ENCODE peak calls at places on chromosomes 16 and 17, in seven cellular contexts. One of them, this sample, is unnamed.

GRCh38 chr16:54748611-54749190 is 182.0 kb upstream of the IRX5 start:
- DNase-seq in K562: no peak
- DNase-seq in H1: no peak
- DNase-seq in SK-N-SH: no peak
- DNase-seq in GM12878: no peak
- DNase-seq in HepG2: no peak
- DNase-seq in HCT116: no peak
- DNase-seq in this sample: peak

GRCh38 chr16:85303354-85303883 is 191.1 kb upstream of the CIBAR2 start:
- DNase-seq in K562: peak
- DNase-seq in H1: peak
- DNase-seq in SK-N-SH: peak
- DNase-seq in GM12878: no peak
- DNase-seq in HepG2: peak
- DNase-seq in HCT116: peak
- DNase-seq in this sample: no peak

GRCh38 chr16:72554935-72555334 is 383.0 kb upstream of the PMFBP1 start:
- DNase-seq in K562: no peak
- DNase-seq in H1: no peak
- DNase-seq in SK-N-SH: no peak
- DNase-seq in GM12878: no peak
- DNase-seq in HepG2: no peak
- DNase-seq in HCT116: peak
- DNase-seq in this sample: no peak

GRCh38 chr17:43609613-43610385 is 51.9 kb downstream of the MEOX1 start:
- DNase-seq in K562: no peak
- DNase-seq in H1: no peak
- DNase-seq in SK-N-SH: no peak
- DNase-seq in GM12878: no peak
- DNase-seq in HepG2: no peak
- DNase-seq in HCT116: no peak
- DNase-seq in this sample: no peak

GRCh38 chr16:75267631-75268264 is 16.3 kb upstream of the BCAR1 start:
- DNase-seq in K562: no peak
- DNase-seq in H1: no peak
- DNase-seq in SK-N-SH: peak
- DNase-seq in GM12878: no peak
- DNase-seq in HepG2: peak
- DNase-seq in HCT116: peak
- DNase-seq in this sample: peak

GRCh38 chr17:82065193-82065637 is 389 bp downstream of the DUS1L start:
- DNase-seq in K562: no peak
- DNase-seq in H1: no peak
- DNase-seq in SK-N-SH: no peak
- DNase-seq in GM12878: no peak
- DNase-seq in HepG2: no peak
- DNase-seq in HCT116: no peak
- DNase-seq in this sample: peak

GRCh38 chr16:88023366-88023765 is 72.1 kb downstream of the BANP start:
- DNase-seq in K562: no peak
- DNase-seq in H1: no peak
- DNase-seq in SK-N-SH: no peak
- DNase-seq in GM12878: no peak
- DNase-seq in HepG2: no peak
- DNase-seq in HCT116: no peak
- DNase-seq in this sample: no peak

GRCh38 chr16:51132484-51132883 is 18.6 kb downstream of the SALL1 start:
- DNase-seq in K562: no peak
- DNase-seq in H1: no peak
- DNase-seq in SK-N-SH: no peak
- DNase-seq in GM12878: no peak
- DNase-seq in HepG2: peak
- DNase-seq in HCT116: no peak
- DNase-seq in this sample: no peak

GRCh38 chr16:12096828-12097522 is 120.4 kb downstream of the SNX29 start:
- DNase-seq in K562: no peak
- DNase-seq in H1: no peak
- DNase-seq in SK-N-SH: no peak
- DNase-seq in GM12878: no peak
- DNase-seq in HepG2: no peak
- DNase-seq in HCT116: no peak
- DNase-seq in this sample: no peak

GRCh38 chr16:9123871-9124270 is 32.4 kb downstream of the HAPSTR1 start:
- DNase-seq in K562: no peak
- DNase-seq in H1: peak
- DNase-seq in SK-N-SH: no peak
- DNase-seq in GM12878: no peak
- DNase-seq in HepG2: no peak
- DNase-seq in HCT116: peak
- DNase-seq in this sample: peak

GRCh38 chr17:12637015-12637414 is 28.7 kb upstream of the MYOCD start:
- DNase-seq in K562: no peak
- DNase-seq in H1: no peak
- DNase-seq in SK-N-SH: no peak
- DNase-seq in GM12878: no peak
- DNase-seq in HepG2: no peak
- DNase-seq in HCT116: no peak
- DNase-seq in this sample: no peak

GRCh38 chr17:69574257-69575197 is 160.0 kb downstream of the MAP2K6 start:
- DNase-seq in K562: no peak
- DNase-seq in H1: no peak
- DNase-seq in SK-N-SH: no peak
- DNase-seq in GM12878: no peak
- DNase-seq in HepG2: no peak
- DNase-seq in HCT116: no peak
- DNase-seq in this sample: no peak

GRCh38 chr17:19900809-19901208 is 33.1 kb upstream of the ULK2 start:
- DNase-seq in K562: no peak
- DNase-seq in H1: no peak
- DNase-seq in SK-N-SH: no peak
- DNase-seq in GM12878: no peak
- DNase-seq in HepG2: no peak
- DNase-seq in HCT116: no peak
- DNase-seq in this sample: no peak

GRCh38 chr17:40104570-40105471 is 4.4 kb upstream of the NR1D1 start:
- DNase-seq in K562: no peak
- DNase-seq in H1: no peak
- DNase-seq in SK-N-SH: no peak
- DNase-seq in GM12878: no peak
- DNase-seq in HepG2: no peak
- DNase-seq in HCT116: no peak
- DNase-seq in this sample: peak

GRCh38 chr17:29102741-29103181 is 59.8 kb downstream of the PIPOX start:
- DNase-seq in K562: no peak
- DNase-seq in H1: no peak
- DNase-seq in SK-N-SH: peak
- DNase-seq in GM12878: no peak
- DNase-seq in HepG2: no peak
- DNase-seq in HCT116: no peak
- DNase-seq in this sample: peak

GRCh38 chr16:29824589-29825144 is 4.4 kb downstream of the MVP start:
- DNase-seq in K562: no peak
- DNase-seq in H1: no peak
- DNase-seq in SK-N-SH: no peak
- DNase-seq in GM12878: no peak
- DNase-seq in HepG2: no peak
- DNase-seq in HCT116: no peak
- DNase-seq in this sample: no peak

GRCh38 chr16:68936729-68937631 is 93.6 kb downstream of the TANGO6 start:
- DNase-seq in K562: no peak
- DNase-seq in H1: no peak
- DNase-seq in SK-N-SH: no peak
- DNase-seq in GM12878: no peak
- DNase-seq in HepG2: no peak
- DNase-seq in HCT116: no peak
- DNase-seq in this sample: peak

GRCh38 chr17:31698751-31699150 is 160.3 kb downstream of the COPRS start:
- DNase-seq in K562: no peak
- DNase-seq in H1: peak
- DNase-seq in SK-N-SH: no peak
- DNase-seq in GM12878: no peak
- DNase-seq in HepG2: no peak
- DNase-seq in HCT116: no peak
- DNase-seq in this sample: no peak

GRCh38 chr17:42428141-42428944 is 5.3 kb upstream of the CAVIN1 start:
- DNase-seq in K562: no peak
- DNase-seq in H1: no peak
- DNase-seq in SK-N-SH: peak
- DNase-seq in GM12878: no peak
- DNase-seq in HepG2: peak
- DNase-seq in HCT116: peak
- DNase-seq in this sample: peak

GRCh38 chr17:37025847-37026533 is 77.2 kb downstream of the AATF start:
- DNase-seq in K562: no peak
- DNase-seq in H1: no peak
- DNase-seq in SK-N-SH: no peak
- DNase-seq in GM12878: peak
- DNase-seq in HepG2: no peak
- DNase-seq in HCT116: no peak
- DNase-seq in this sample: no peak

GRCh38 chr16:86567701-86568571 is 1.3 kb downstream of the FOXC2 start:
- DNase-seq in K562: no peak
- DNase-seq in H1: peak
- DNase-seq in SK-N-SH: no peak
- DNase-seq in GM12878: no peak
- DNase-seq in HepG2: no peak
- DNase-seq in HCT116: no peak
- DNase-seq in this sample: no peak

GRCh38 chr17:80945736-80946135 is 45.9 kb upstream of the CHMP6 start:
- DNase-seq in K562: no peak
- DNase-seq in H1: no peak
- DNase-seq in SK-N-SH: peak
- DNase-seq in GM12878: no peak
- DNase-seq in HepG2: no peak
- DNase-seq in HCT116: no peak
- DNase-seq in this sample: no peak

GRCh38 chr17:74859439-74860228 is at the start of gene GRIN2C:
- DNase-seq in K562: peak
- DNase-seq in H1: peak
- DNase-seq in SK-N-SH: peak
- DNase-seq in GM12878: no peak
- DNase-seq in HepG2: no peak
- DNase-seq in HCT116: no peak
- DNase-seq in this sample: no peak

GRCh38 chr16:12379318-12379717 is 402.8 kb downstream of the SNX29 start:
- DNase-seq in K562: no peak
- DNase-seq in H1: no peak
- DNase-seq in SK-N-SH: no peak
- DNase-seq in GM12878: no peak
- DNase-seq in HepG2: no peak
- DNase-seq in HCT116: no peak
- DNase-seq in this sample: no peak

GRCh38 chr17:79907855-79908254 is 68.6 kb upstream of the CBX4 start:
- DNase-seq in K562: no peak
- DNase-seq in H1: no peak
- DNase-seq in SK-N-SH: no peak
- DNase-seq in GM12878: no peak
- DNase-seq in HepG2: no peak
- DNase-seq in HCT116: no peak
- DNase-seq in this sample: no peak
- TF ChIP-seq JUND in K562: no peak
- TF ChIP-seq JUND in H1: no peak
- TF ChIP-seq JUND in SK-N-SH: no peak
- TF ChIP-seq JUND in GM12878: no peak
- TF ChIP-seq JUND in HepG2: no peak
- TF ChIP-seq JUND in HCT116: no peak
- TF ChIP-seq JUND in this sample: no peak

GRCh38 chr16:64408699-64409098 is 713.2 kb downstream of the CDH11 start:
- DNase-seq in K562: no peak
- DNase-seq in H1: no peak
- DNase-seq in SK-N-SH: no peak
- DNase-seq in GM12878: no peak
- DNase-seq in HepG2: no peak
- DNase-seq in HCT116: no peak
- DNase-seq in this sample: no peak
- TF ChIP-seq JUND in K562: no peak
- TF ChIP-seq JUND in H1: no peak
- TF ChIP-seq JUND in SK-N-SH: no peak
- TF ChIP-seq JUND in GM12878: no peak
- TF ChIP-seq JUND in HepG2: no peak
- TF ChIP-seq JUND in HCT116: no peak
- TF ChIP-seq JUND in this sample: no peak

DNA sequence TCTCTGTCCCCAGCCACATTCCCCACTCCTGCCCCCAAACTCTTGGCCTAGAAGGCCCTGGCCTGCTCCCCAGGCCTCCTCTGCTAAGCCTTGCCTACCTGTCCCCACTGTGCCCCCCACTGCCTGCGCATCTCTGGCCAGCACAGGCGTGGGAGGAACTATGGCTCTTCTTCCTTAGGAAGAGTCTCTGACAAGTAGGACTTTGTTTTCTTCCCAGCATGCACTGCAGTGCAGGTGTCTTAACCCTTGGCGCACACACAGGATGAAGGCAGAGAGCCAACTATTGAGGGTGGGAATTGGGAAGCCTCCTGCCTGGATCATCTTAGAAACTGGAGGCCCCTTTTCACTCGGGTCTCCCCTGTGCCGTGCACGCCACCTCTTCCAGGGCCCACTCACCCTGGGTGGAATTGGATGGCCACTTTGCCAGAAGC is 3.6 kb downstream of the AMDHD2 start:
- DNase-seq in K562: no peak
- DNase-seq in H1: no peak
- DNase-seq in SK-N-SH: no peak
- DNase-seq in GM12878: no peak
- DNase-seq in HepG2: no peak
- DNase-seq in HCT116: no peak
- DNase-seq in this sample: no peak
- TF ChIP-seq JUND in K562: no peak
- TF ChIP-seq JUND in H1: no peak
- TF ChIP-seq JUND in SK-N-SH: no peak
- TF ChIP-seq JUND in GM12878: no peak
- TF ChIP-seq JUND in HepG2: no peak
- TF ChIP-seq JUND in HCT116: no peak
- TF ChIP-seq JUND in this sample: no peak

GRCh38 chr16:89025636-89026035 is 48.6 kb upstream of the CBFA2T3 start:
- DNase-seq in K562: no peak
- DNase-seq in H1: no peak
- DNase-seq in SK-N-SH: no peak
- DNase-seq in GM12878: no peak
- DNase-seq in HepG2: no peak
- DNase-seq in HCT116: no peak
- DNase-seq in this sample: no peak

GRCh38 chr16:89023621-89024511 is 46.9 kb upstream of the CBFA2T3 start:
- DNase-seq in K562: no peak
- DNase-seq in H1: no peak
- DNase-seq in SK-N-SH: no peak
- DNase-seq in GM12878: no peak
- DNase-seq in HepG2: no peak
- DNase-seq in HCT116: no peak
- DNase-seq in this sample: no peak

GRCh38 chr16:89024546-89024945 is 47.5 kb upstream of the CBFA2T3 start:
- DNase-seq in K562: no peak
- DNase-seq in H1: no peak
- DNase-seq in SK-N-SH: no peak
- DNase-seq in GM12878: no peak
- DNase-seq in HepG2: no peak
- DNase-seq in HCT116: no peak
- DNase-seq in this sample: no peak

GRCh38 chr16:89027281-89027680 is 50.3 kb upstream of the CBFA2T3 start:
- DNase-seq in K562: no peak
- DNase-seq in H1: no peak
- DNase-seq in SK-N-SH: no peak
- DNase-seq in GM12878: no peak
- DNase-seq in HepG2: no peak
- DNase-seq in HCT116: no peak
- DNase-seq in this sample: no peak

GRCh38 chr16:89026121-89026612 is 49.2 kb upstream of the CBFA2T3 start:
- DNase-seq in K562: peak
- DNase-seq in H1: no peak
- DNase-seq in SK-N-SH: no peak
- DNase-seq in GM12878: peak
- DNase-seq in HepG2: no peak
- DNase-seq in HCT116: peak
- DNase-seq in this sample: no peak
- TF ChIP-seq JUND in K562: peak
- TF ChIP-seq JUND in H1: no peak
- TF ChIP-seq JUND in SK-N-SH: no peak
- TF ChIP-seq JUND in GM12878: peak
- TF ChIP-seq JUND in HepG2: no peak
- TF ChIP-seq JUND in HCT116: peak
- TF ChIP-seq JUND in this sample: no peak

This sample was measured in T47D.